ENCODE peak calls at places on chromosomes 7 and 10, in five cellular contexts. F is endothelial cell, K is GM13976, G is retinal pigment epithelial cell, Z is GM12891. D is an unnamed sample.

GRCh38 chr10:38979535-38979934 is 885.4 kb downstream of the ZNF37A start:
- DNase-seq in F (no peak), K (no peak), G (no peak), Z (no peak), D (no peak)

GRCh38 chr10:86585037-86585725 is 63.6 kb upstream of the WAPL start:
- DNase-seq in F (peak; percentile 79), K (peak; percentile 86), G (peak; percentile 2), Z (peak; percentile 68), D (peak; percentile 77)

GRCh38 chr7:32119790-32120196 is 49.6 kb upstream of the PDE1C start:
- DNase-seq in F (no peak), K (no peak), G (no peak), Z (no peak), D (no peak)

GRCh38 chr10:26303366-26303765 is 86.8 kb downstream of the GAD2 start:
- DNase-seq in F (no peak), K (no peak), G (no peak), Z (no peak), D (no peak)

GRCh38 chr10:49310460-49310859 is 11.5 kb downstream of the C10orf71 start:
- DNase-seq in F (no peak), K (no peak), G (no peak), Z (no peak), D (no peak)

GRCh38 chr7:28408105-28408973 is 4.0 kb upstream of the CREB5 start:
- DNase-seq in F (peak; percentile 23), K (peak; percentile 29), G (no peak), Z (peak; percentile 6), D (no peak)

GRCh38 chr7:152760384-152761115 is 998 bp downstream of the ACTR3B start:
- DNase-seq in F (no peak), K (no peak), G (no peak), Z (no peak), D (no peak)

GRCh38 chr10:88499569-88500470 is 83.3 kb downstream of the RNLS start:
- DNase-seq in F (no peak), K (no peak), G (no peak), Z (no peak), D (no peak)

GRCh38 chr7:51129527-51130472 is 186.8 kb downstream of the COBL start:
- DNase-seq in F (no peak), K (no peak), G (no peak), Z (no peak), D (no peak)

GRCh38 chr7:90580051-90580450 is 16.1 kb upstream of the CDK14 start:
- DNase-seq in F (no peak), K (no peak), G (no peak), Z (no peak), D (no peak)

GRCh38 chr7:151851160-151851751 is 25.7 kb downstream of the PRKAG2 start:
- DNase-seq in F (no peak), K (no peak), G (no peak), Z (no peak), D (no peak)

GRCh38 chr7:150685219-150686029 is at the start of gene GIMAP2:
- DNase-seq in F (no peak), K (peak; percentile 55), G (no peak), Z (peak; percentile 22), D (peak; percentile 43)

GRCh38 chr7:66142996-66143395 is 28.3 kb downstream of the CRCP start:
- DNase-seq in F (no peak), K (no peak), G (no peak), Z (no peak), D (no peak)

GRCh38 chr7:2220030-2220429 is 12.7 kb downstream of the MAD1L1 start:
- DNase-seq in F (no peak), K (no peak), G (no peak), Z (no peak), D (no peak)

GRCh38 chr10:71064413-71065118 is 147.8 kb upstream of the UNC5B start:
- DNase-seq in F (no peak), K (no peak), G (no peak), Z (no peak), D (no peak)

GRCh38 chr10:22473044-22473443 is 127.7 kb downstream of the SPAG6 start:
- DNase-seq in F (no peak), K (no peak), G (no peak), Z (no peak), D (no peak)

GRCh38 chr7:44797329-44798258 is 1.1 kb downstream of the PPIA start:
- DNase-seq in F (peak; percentile 82), K (peak; percentile 84), G (peak; percentile 56), Z (peak; percentile 57), D (peak; percentile 58)

GRCh38 chr7:102222445-102222844 is 64.2 kb upstream of the SH2B2 start:
- DNase-seq in F (no peak), K (no peak), G (no peak), Z (no peak), D (no peak)

GRCh38 chr10:34184901-34185386 is 630.2 kb downstream of the PARD3 start:
- DNase-seq in F (no peak), K (no peak), G (no peak), Z (no peak), D (no peak)

GRCh38 chr10:48459270-48460147 is 145.4 kb downstream of the ARHGAP22 start:
- DNase-seq in F (no peak), K (no peak), G (no peak), Z (no peak), D (no peak)

GRCh38 chr7:18974803-18975202 is 142.6 kb downstream of the TWIST1 start:
- DNase-seq in F (no peak), K (no peak), G (no peak), Z (no peak), D (no peak)

GRCh38 chr7:35630573-35630972 is 64.4 kb downstream of the HERPUD2 start:
- DNase-seq in F (no peak), K (no peak), G (no peak), Z (no peak), D (no peak)

GRCh38 chr7:150357277-150357676 is 11.3 kb upstream of the REPIN1 start:
- DNase-seq in F (no peak), K (peak; percentile 43), G (no peak), Z (no peak), D (no peak)

GRCh38 chr7:69982197-69982596 is 383.9 kb downstream of the AUTS2 start:
- DNase-seq in F (no peak), K (no peak), G (peak; percentile 54), Z (no peak), D (no peak)

GRCh38 chr7:112207106-112207592 is 654 bp downstream of the ZNF277 start:
- DNase-seq in F (no peak), K (peak; percentile 43), G (no peak), Z (peak; percentile 10), D (no peak)

GRCh38 chr10:44752451-44753441 is 158.4 kb upstream of the TMEM72 start:
- DNase-seq in F (no peak), K (no peak), G (peak; percentile 64), Z (no peak), D (no peak)

GRCh38 chr10:128896964-128897363 is 570.1 kb upstream of the MGMT start:
- DNase-seq in F (no peak), K (no peak), G (no peak), Z (no peak), D (no peak)

GRCh38 chr7:15007507-15007906 is 105.0 kb upstream of the DGKB start:
- DNase-seq in F (peak; percentile 18), K (no peak), G (no peak), Z (no peak), D (no peak)

GRCh38 chr7:92682767-92683539 is 92.8 kb upstream of the FAM133B start:
- DNase-seq in F (no peak), K (no peak), G (no peak), Z (no peak), D (no peak)

GRCh38 chr10:88126699-88127098 is 263.3 kb downstream of the PTEN start:
- DNase-seq in F (no peak), K (no peak), G (no peak), Z (no peak), D (no peak)

GRCh38 chr10:80460399-80461207 is 6.5 kb downstream of the TSPAN14 start:
- DNase-seq in F (no peak), K (no peak), G (no peak), Z (no peak), D (no peak)

GRCh38 chr10:30491204-30491603 is 57.2 kb downstream of the MAP3K8 start:
- DNase-seq in F (no peak), K (no peak), G (no peak), Z (no peak), D (no peak)

GRCh38 chr10:26566525-26567348 is 128.6 kb downstream of the APBB1IP start:
- DNase-seq in F (no peak), K (no peak), G (no peak), Z (no peak), D (no peak)

GRCh38 chr7:116490351-116490750 is 9.2 kb upstream of the CAV2 start:
- DNase-seq in F (no peak), K (no peak), G (no peak), Z (no peak), D (no peak)

GRCh38 chr10:132395704-132396494 is 1.1 kb upstream of the PWWP2B start:
- DNase-seq in F (peak; percentile 69), K (no peak), G (no peak), Z (no peak), D (no peak)

GRCh38 chr10:43817368-43817767 is 168.7 kb upstream of the ZNF32 start:
- DNase-seq in F (no peak), K (no peak), G (no peak), Z (no peak), D (no peak)

GRCh38 chr7:158267737-158268435 is 319.7 kb downstream of the PTPRN2 start:
- DNase-seq in F (no peak), K (no peak), G (no peak), Z (no peak), D (no peak)

GRCh38 chr10:112815238-112816032 is 134.6 kb upstream of the TCF7L2 start:
- DNase-seq in F (no peak), K (no peak), G (no peak), Z (no peak), D (no peak)

GRCh38 chr10:6929157-6929830 is 349.2 kb upstream of the PRKCQ start:
- DNase-seq in F (no peak), K (no peak), G (no peak), Z (no peak), D (no peak)

D was measured in GM18507.